ENCODE peak calls at places on chromosomes 2 and 18, in ten cellular contexts. M, O, F, N, Z, P, D, I, R and B are unnamed samples.

GRCh38 chr2:111054791-111055627 is 65.7 kb upstream of the BCL2L11 start:
- DNase-seq in Z (no peak), P (no peak), F (no peak), I (no peak), D (no peak), M (no peak), R (no peak), N (no peak), O (no peak), B (no peak)

GRCh38 chr18:67794512-67794911 is 278.0 kb upstream of the DSEL start:
- DNase-seq in D (peak; percentile 58), Z (no peak), I (no peak), N (no peak), F (no peak), O (no peak), P (no peak), M (no peak), R (no peak), B (no peak)

GRCh38 chr2:134892282-134893054 is 26.2 kb upstream of the CCNT2 start:
- DNase-seq in N (no peak), O (no peak), I (no peak), D (no peak), Z (no peak), P (no peak), R (no peak), F (no peak), M (no peak), B (no peak)

GRCh38 chr18:42281124-42281523 is 326.1 kb downstream of the PIK3C3 start:
- DNase-seq in O (no peak), P (no peak), M (no peak), R (no peak), F (no peak), Z (no peak), N (no peak), D (no peak), I (no peak), B (no peak)

GRCh38 chr2:28102455-28102874 is 211.9 kb downstream of the BABAM2 start:
- DNase-seq in Z (no peak), I (no peak), N (no peak), F (no peak), P (no peak), M (peak; percentile 14), D (peak; percentile 61), O (no peak), R (no peak), B (no peak)

GRCh38 chr18:68475911-68476310 is 239.0 kb downstream of the TMX3 start:
- DNase-seq in N (no peak), I (no peak), Z (no peak), R (no peak), M (no peak), P (no peak), D (no peak), O (no peak), F (no peak), B (no peak)

GRCh38 chr2:158321264-158321663 is 135.3 kb downstream of the CCDC148 start:
- DNase-seq in O (no peak), M (peak; percentile 25), F (no peak), D (peak; percentile 78), P (no peak), N (no peak), Z (no peak), R (no peak), I (no peak), B (no peak)

GRCh38 chr2:199468561-199469513 is 11.1 kb upstream of the SATB2 start:
- DNase-seq in I (no peak), F (no peak), D (no peak), R (no peak), Z (peak; percentile 87), N (no peak), M (no peak), O (no peak), P (no peak), B (no peak)

GRCh38 chr2:237471457-237472186 is 15.4 kb upstream of the MLPH start:
- DNase-seq in Z (no peak), M (peak; percentile 66), N (no peak), D (peak; percentile 60), P (no peak), F (peak; percentile 50), I (peak; percentile 70), O (peak; percentile 79), R (peak; percentile 37), B (peak; percentile 66)

GRCh38 chr2:232988444-232988843 is 24.6 kb downstream of the NGEF start:
- DNase-seq in I (peak; percentile 69), N (no peak), D (peak; percentile 95), Z (no peak), F (no peak), R (no peak), M (no peak), P (peak; percentile 63), O (peak; percentile 68), B (peak; percentile 44)

GRCh38 chr2:186573528-186573927 is 16.3 kb upstream of the ITGAV start:
- DNase-seq in M (no peak), P (no peak), Z (no peak), N (no peak), F (no peak), R (no peak), I (no peak), O (no peak), D (no peak), B (no peak)

GRCh38 chr2:84846041-84846663 is 34.7 kb downstream of the TRABD2A start:
- DNase-seq in O (no peak), Z (no peak), I (peak; percentile 17), N (peak; percentile 68), M (peak; percentile 79), R (peak; percentile 61), D (peak; percentile 80), P (no peak), F (peak; percentile 79), B (no peak)

GRCh38 chr2:227653419-227653818 is 13.2 kb upstream of the SCYGR5 start:
- DNase-seq in P (no peak), M (no peak), O (no peak), D (peak; percentile 44), I (no peak), Z (no peak), R (no peak), F (peak; percentile 6), N (no peak), B (no peak)

GRCh38 chr2:218360453-218360852 is 3.8 kb downstream of the CATIP start:
- DNase-seq in R (no peak), D (no peak), M (peak; percentile 89), O (no peak), N (no peak), Z (peak; percentile 44), F (no peak), P (no peak), I (no peak), B (peak; percentile 93)